ENCODE peak calls at places on chromosomes 13 and 19, in four cellular contexts. A, E, K and D are unnamed samples. For H3K9me3, the result is how much of the 10 kb centered on the place peaks cover.

GRCh38 chr13:39959497-39959896 is 304.0 kb downstream of the COG6 start:
- DNase-seq in A (no peak), E (no peak), K (no peak), D (no peak)

GRCh38 chr19:18349524-18350128 is 9.2 kb downstream of the PGPEP1 start:
- DNase-seq in A (no peak), E (peak), K (peak), D (peak)

GRCh38 chr13:36259361-36260137 is 38.1 kb downstream of the CCDC169 start:
- DNase-seq in A (no peak), E (no peak), K (peak), D (no peak)

GRCh38 chr13:62710766-62711165 is 1295.1 kb upstream of the PCDH20 start:
- DNase-seq in A (no peak), E (no peak), K (no peak), D (no peak)

GRCh38 chr19:43699506-43700367 is 16.1 kb upstream of the IRGC start:
- DNase-seq in A (no peak), E (peak), K (peak), D (peak)

GRCh38 chr19:56838930-56839664 is 1.4 kb downstream of the PEG3 start:
- DNase-seq in A (peak), E (no peak), K (peak), D (peak)

GRCh38 chr19:5057860-5058259 is 88.9 kb downstream of the KDM4B start:
- DNase-seq in A (no peak), E (no peak), K (no peak), D (no peak)

GRCh38 chr19:18478545-18479311 is 40.8 kb upstream of the ISYNA1 start:
- DNase-seq in A (peak), E (peak), K (peak), D (peak)

GRCh38 chr19:52464798-52465470 is 11.6 kb downstream of the ZNF578 start:
- DNase-seq in A (no peak), E (no peak), K (peak), D (no peak)

GRCh38 chr13:29936961-29937360 is 86.5 kb upstream of the UBL3 start:
- DNase-seq in A (no peak), E (no peak), K (no peak), D (no peak)

GRCh38 chr13:37617162-37617561 is 18.6 kb upstream of the POSTN start:
- DNase-seq in A (no peak), E (peak), K (no peak), D (no peak)

GRCh38 chr19:8206147-8207087 is 2.8 kb upstream of the CERS4 start:
- DNase-seq in A (no peak), E (no peak), K (no peak), D (no peak)

GRCh38 chr19:10612515-10613119 is 12.7 kb upstream of the SLC44A2 start:
- DNase-seq in A (no peak), E (no peak), K (peak), D (peak)

GRCh38 chr13:21475115-21475514 is 16.0 kb upstream of the ZDHHC20 start:
- DNase-seq in A (no peak), E (no peak), K (no peak), D (no peak)

DNA sequence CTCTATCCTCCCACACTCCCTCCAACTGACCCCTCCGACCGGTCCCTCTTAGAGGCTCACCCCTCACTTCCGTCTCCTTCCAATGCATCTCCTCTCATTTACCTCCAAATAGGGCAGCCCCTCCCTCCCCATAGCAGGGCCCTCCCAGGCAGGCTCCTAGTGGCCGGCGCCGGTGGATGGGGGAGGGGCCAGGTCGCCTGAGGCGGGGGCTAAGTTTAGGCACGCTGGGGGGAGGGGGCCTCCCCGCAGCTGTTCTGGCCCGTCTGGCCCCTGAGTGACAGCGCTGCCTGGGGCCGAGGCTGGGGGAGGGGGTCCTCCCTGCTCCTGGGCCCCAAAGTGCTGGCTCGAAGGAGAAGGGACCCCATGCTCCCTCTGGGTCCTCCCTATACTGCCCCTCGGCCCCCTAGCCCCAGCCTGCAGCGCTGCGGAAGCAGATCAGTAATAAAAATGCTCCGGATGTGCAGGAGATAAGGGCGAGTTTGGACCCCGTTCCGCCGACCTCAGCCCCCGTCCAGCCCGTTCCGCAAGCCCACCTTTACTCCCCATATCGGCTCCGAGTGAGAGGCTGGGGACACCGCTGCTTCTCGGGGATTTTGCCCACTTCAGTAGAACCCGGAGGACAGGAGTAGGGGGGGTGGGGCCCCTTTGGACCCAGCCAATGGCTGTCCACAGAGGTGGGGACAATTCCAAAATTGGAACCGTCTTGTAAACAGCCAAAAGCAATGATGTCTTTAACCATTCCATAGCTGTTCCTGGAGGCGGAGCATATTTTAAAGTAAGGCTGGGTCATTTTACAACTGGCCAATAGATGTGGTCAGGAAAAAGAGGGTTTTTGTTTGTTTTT is 4.0 kb downstream of the RTN2 start:
- DNase-seq in A (no peak), E (peak), K (no peak), D (peak)
- H3K4me3 ChIP-seq in A (peak), E (peak), K (peak), D (peak)

DNA sequence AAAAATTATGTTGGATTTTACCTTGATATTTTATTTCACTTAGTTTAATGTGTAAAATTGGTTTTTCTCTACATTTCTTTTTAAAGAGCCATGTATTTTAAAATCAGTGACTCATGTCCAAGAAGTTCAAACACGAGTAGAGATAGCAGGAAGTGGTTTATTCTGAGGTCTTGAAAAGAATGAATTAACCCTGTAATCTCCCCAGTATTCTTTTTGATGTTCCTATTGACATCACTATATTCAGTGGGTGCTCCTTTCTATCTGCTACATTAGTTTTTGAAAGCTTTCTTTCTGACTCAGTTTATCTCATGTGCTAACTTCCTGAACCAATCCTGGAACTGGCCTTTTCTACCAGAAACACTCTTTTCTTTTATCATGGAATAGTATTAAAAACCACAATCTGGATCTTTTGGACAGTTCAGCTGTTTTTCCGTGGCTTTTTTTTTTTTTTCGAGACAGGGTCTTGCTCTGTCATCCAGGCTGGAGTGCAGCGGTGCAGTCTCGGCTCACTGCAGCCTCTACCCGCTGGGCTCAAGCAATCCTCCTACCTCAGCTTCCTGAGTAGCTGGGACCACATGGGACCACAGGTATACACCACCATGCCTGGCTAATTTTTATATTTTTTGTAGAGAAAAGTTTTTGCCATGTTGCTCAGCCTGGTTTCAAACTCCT is 114.9 kb downstream of the PCCA start:
- DNase-seq in A (no peak), E (peak), K (no peak), D (no peak)
- H3K27ac ChIP-seq in A (no peak), E (peak), K (no peak), D (no peak)

GRCh38 chr13:105702441-105702840 is 833.0 kb downstream of the EFNB2 start:
- DNase-seq in A (no peak), E (no peak), K (no peak), D (no peak)
- H3K9me3 ChIP-seq in A (under half), E (under half), K (under half), D (under half)

DNA sequence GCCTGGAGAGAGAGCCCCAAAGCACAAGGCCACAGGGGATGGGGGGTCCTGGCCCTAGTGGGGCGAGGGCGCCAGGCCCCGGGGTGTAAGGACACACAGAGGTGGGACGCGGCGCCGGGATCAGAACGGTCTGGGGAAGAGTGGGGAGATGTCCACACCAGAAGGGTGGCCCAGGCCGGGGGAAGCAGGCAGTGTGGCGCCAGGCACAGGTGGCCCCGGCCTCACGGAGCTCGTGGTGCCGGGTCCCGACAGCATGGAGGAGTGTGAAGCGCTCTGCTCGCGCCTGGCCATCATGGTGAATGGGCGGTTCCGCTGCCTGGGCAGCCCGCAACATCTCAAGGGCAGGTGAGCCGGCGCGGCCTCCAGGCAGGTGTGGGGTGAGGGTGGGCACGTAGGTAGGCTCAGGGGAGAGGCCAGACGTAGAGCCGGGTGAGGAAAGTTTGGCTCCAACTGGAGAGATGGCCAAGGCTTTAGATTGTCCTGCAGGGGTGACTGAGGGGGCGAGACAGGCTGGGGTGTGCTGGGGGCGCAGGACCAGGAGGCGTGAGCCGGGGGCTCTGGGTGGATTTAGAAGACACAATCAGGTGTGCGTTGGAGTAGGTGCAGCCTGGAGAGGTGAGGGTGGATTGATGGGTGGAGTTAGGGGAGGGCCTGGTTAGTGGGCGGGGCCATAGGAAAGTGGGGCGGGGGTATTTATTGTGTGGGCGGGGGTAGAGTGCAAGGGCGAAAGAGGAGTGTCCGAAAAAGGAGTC is 2.9 kb upstream of the ARHGAP45 start:
- DNase-seq in A (no peak), E (no peak), K (no peak), D (no peak)
- H3K4me3 ChIP-seq in A (no peak), E (no peak), K (no peak), D (no peak)

GRCh38 chr19:6772866-6773322 is 386 bp downstream of the VAV1 start:
- DNase-seq in A (no peak), E (no peak), K (no peak), D (no peak)
- H3K27ac ChIP-seq in A (no peak), E (no peak), K (no peak), D (peak)

DNA sequence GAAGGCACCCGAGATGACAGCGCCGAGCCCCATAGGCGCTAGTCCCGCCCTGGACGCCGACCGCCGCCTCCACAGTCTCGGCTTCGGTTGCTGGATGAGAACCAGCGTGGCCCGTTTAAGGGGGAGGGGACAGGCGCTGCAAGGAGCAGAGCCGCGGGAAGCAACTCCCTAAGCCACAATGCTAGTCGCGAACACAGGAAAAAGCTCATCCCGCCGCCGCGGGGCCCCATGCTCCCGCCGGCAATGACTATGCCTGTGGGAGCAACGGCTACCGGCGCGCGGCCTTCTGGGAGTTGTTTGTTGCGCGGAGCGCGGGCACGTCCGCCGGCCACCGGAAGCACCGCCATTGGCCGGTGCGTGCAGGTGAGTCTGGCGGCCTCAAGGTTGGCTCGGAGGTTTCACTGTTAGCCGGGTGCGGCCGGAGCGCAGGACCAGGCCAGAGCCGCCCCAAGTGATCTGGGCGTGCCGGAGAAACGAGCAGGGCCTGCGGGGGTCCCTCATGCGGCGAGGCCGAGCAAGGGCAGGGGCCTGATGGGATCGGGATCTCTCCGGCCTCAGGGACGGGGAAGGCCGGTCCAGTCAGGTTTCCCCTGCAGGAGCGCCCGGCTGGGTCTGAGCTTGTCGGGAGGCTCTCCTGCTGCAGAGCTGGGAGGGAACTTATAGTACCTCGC is at the start of gene ZNF544:
- DNase-seq in A (no peak), E (peak), K (peak), D (peak)
- H3K9me3 ChIP-seq in A (under half), E (under half), K (under half), D (under half)

DNA sequence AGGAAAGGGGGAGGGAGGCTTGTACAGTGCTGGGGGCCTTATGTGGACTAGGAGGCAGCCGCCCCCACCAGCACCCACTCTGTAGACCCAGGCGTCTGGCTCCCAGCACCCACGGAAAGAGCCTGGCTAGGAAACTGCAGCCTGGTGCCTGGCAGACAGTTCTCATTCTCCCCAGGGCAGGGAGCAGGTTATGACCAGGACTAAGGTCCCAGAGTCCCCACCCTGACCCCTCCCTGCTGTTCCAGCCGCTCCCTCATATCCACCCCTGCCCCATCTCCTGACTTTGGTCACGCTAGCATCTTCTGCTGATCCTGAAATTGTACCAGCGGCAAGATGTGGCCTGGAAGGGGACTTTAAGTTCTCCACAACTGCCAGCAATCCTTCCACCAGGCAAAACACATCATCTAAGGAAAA is at the start of gene FXYD3:
- DNase-seq in A (no peak), E (no peak), K (no peak), D (no peak)
- H3K4me3 ChIP-seq in A (peak), E (peak), K (peak), D (peak)

GRCh38 chr19:46840157-46840942 is 10.3 kb downstream of the AP2S1 start:
- DNase-seq in A (no peak), E (peak), K (peak), D (peak)
- H3K27ac ChIP-seq in A (peak), E (peak), K (peak), D (peak)

GRCh38 chr19:36973844-36974195 is 57.7 kb downstream of the ZNF568 start:
- DNase-seq in A (no peak), E (no peak), K (no peak), D (no peak)
- H3K9me3 ChIP-seq in A (under half), E (under half), K (under half), D (under half)

GRCh38 chr19:47072323-47072722 is 23.9 kb upstream of the TMEM160 start:
- DNase-seq in A (no peak), E (no peak), K (no peak), D (no peak)

GRCh38 chr19:47069795-47070194 is 21.4 kb upstream of the TMEM160 start:
- DNase-seq in A (no peak), E (no peak), K (no peak), D (no peak)

GRCh38 chr19:47070756-47071155 is 22.3 kb upstream of the TMEM160 start:
- DNase-seq in A (no peak), E (no peak), K (no peak), D (no peak)

GRCh38 chr19:47073574-47073973 is 25.1 kb upstream of the TMEM160 start:
- DNase-seq in A (no peak), E (no peak), K (no peak), D (no peak)

DNA sequence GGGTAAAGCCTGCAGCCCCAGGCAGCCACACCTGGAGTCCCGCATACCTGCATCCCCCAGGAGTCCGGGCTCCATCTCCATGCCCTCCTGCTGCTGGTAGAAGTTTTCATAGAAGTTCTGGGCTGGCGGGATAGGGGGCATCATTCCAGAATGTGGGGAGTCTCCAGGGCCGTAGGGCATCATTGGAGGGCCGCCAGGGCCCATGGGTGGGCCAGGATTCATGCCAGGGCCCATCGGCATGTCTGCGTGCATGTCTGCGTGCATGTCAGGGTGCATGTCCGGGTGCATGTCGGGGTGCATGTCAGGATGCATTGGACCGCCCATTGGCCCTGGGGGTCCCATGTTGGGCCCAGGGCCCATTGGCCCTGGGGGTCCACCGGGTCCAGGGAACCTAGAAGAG is 23.3 kb upstream of the TMEM160 start:
- DNase-seq in A (no peak), E (no peak), K (no peak), D (no peak)
- H3K4me3 ChIP-seq in A (no peak), E (no peak), K (no peak), D (no peak)